ENCODE peak calls at places on chromosome 13, in seven cellular contexts. R is NB4, V is T-helper 2 cell, K is fibroblast of the aortic adventitia, C is A172, H is uterus, W is amniotic epithelial cell. L is an unnamed sample.

GRCh38 chr13:81987159-81987558 is 1646.2 kb upstream of the SPRY2 start:
- DNase-seq in H (no peak), V (no peak), C (no peak), W (no peak), K (no peak), R (no peak), L (peak; percentile 20)

GRCh38 chr13:110887242-110887954 is 27.5 kb downstream of the ANKRD10 start:
- DNase-seq in K (no peak), V (no peak), W (no peak), H (no peak), R (no peak), C (no peak), L (no peak)

GRCh38 chr13:31545616-31546015 is 193.7 kb upstream of the RXFP2 start:
- DNase-seq in W (no peak), V (no peak), K (peak; percentile 70), C (peak; percentile 41), R (no peak), H (no peak), L (no peak)

GRCh38 chr13:32941368-32941767 is 74.9 kb upstream of the KL start:
- DNase-seq in W (no peak), C (no peak), R (no peak), H (no peak), K (no peak), V (no peak), L (no peak)

GRCh38 chr13:20125129-20125782 is 35.6 kb downstream of the GJA3 start:
- DNase-seq in V (no peak), W (peak; percentile 33), K (peak; percentile 84), H (no peak), R (no peak), C (peak; percentile 49), L (no peak)

GRCh38 chr13:42011601-42012401 is 36.6 kb upstream of the DGKH start:
- DNase-seq in K (no peak), W (no peak), H (no peak), R (no peak), C (no peak), V (no peak), L (no peak)

GRCh38 chr13:31105020-31105800 is 56.5 kb downstream of the HSPH1 start:
- DNase-seq in V (no peak), C (no peak), K (peak; percentile 46), H (no peak), W (no peak), R (no peak), L (no peak)

GRCh38 chr13:72820156-72820897 is 38.4 kb downstream of the PIBF1 start:
- DNase-seq in C (peak; percentile 15), H (no peak), K (peak; percentile 50), R (no peak), W (peak; percentile 93), V (no peak), L (no peak)

GRCh38 chr13:60267498-60268202 is 103.9 kb upstream of the DIAPH3 start:
- DNase-seq in C (no peak), V (peak; percentile 44), W (peak; percentile 32), H (no peak), R (no peak), K (no peak), L (peak; percentile 25)

GRCh38 chr13:86689901-86690300 is 890.7 kb upstream of the SLITRK6 start:
- DNase-seq in W (no peak), K (no peak), H (no peak), V (no peak), R (no peak), C (no peak), L (no peak)

GRCh38 chr13:91105270-91105669 is 242.2 kb upstream of the MIR17HG start:
- DNase-seq in H (no peak), W (no peak), K (no peak), V (no peak), C (no peak), R (no peak), L (no peak)

GRCh38 chr13:27120011-27120410 is 51.6 kb downstream of the USP12 start:
- DNase-seq in W (no peak), K (peak; percentile 7), R (no peak), V (no peak), H (no peak), C (no peak), L (no peak)

GRCh38 chr13:45167611-45168554 is 33.0 kb downstream of the KCTD4 start:
- DNase-seq in V (no peak), C (peak; percentile 83), K (no peak), R (peak; percentile 25), W (peak; percentile 82), H (no peak), L (no peak)

GRCh38 chr13:79987761-79988160 is 353.2 kb downstream of the SPRY2 start:
- DNase-seq in H (no peak), R (no peak), K (no peak), C (no peak), V (no peak), W (no peak), L (no peak)

GRCh38 chr13:113831061-113831460 is 32.8 kb downstream of the GAS6 start:
- DNase-seq in K (no peak), C (no peak), V (no peak), R (no peak), W (no peak), H (no peak), L (no peak)

GRCh38 chr13:79183231-79183630 is 222.8 kb downstream of the RBM26 start:
- DNase-seq in W (no peak), R (no peak), V (no peak), K (no peak), C (no peak), H (no peak), L (no peak)

GRCh38 chr13:84445776-84446175 is 563.5 kb upstream of the SLITRK1 start:
- DNase-seq in H (no peak), C (no peak), V (no peak), W (peak; percentile 51), R (no peak), K (no peak), L (no peak)

GRCh38 chr13:32164622-32165268 is 133.2 kb downstream of the FRY start:
- DNase-seq in H (no peak), W (peak; percentile 77), K (peak; percentile 77), R (peak; percentile 80), V (no peak), C (peak; percentile 79), L (peak; percentile 56)

GRCh38 chr13:38735655-38736440 is 49.0 kb downstream of the FREM2 start:
- DNase-seq in K (no peak), R (no peak), V (no peak), H (no peak), W (no peak), C (no peak), L (no peak)

GRCh38 chr13:36131215-36131930 is at the start of gene DCLK1:
- DNase-seq in V (no peak), W (no peak), H (peak; percentile 62), R (no peak), K (peak; percentile 77), C (peak; percentile 14), L (no peak)

GRCh38 chr13:48233886-48234488 is 981 bp downstream of the ITM2B start:
- DNase-seq in V (no peak), H (no peak), C (peak; percentile 19), K (peak; percentile 78), R (no peak), W (peak; percentile 56), L (no peak)

GRCh38 chr13:99357920-99358319 is 50.7 kb upstream of the GPR183 start:
- DNase-seq in C (no peak), W (no peak), H (no peak), R (no peak), K (no peak), V (no peak), L (no peak)

GRCh38 chr13:94311893-94312292 is 167.6 kb downstream of the DCT start:
- DNase-seq in H (no peak), W (peak; percentile 32), K (no peak), C (peak; percentile 53), V (no peak), R (no peak), L (no peak)

GRCh38 chr13:86559915-86560314 is 760.7 kb upstream of the SLITRK6 start:
- DNase-seq in H (no peak), R (peak; percentile 39), C (no peak), W (no peak), K (no peak), V (no peak), L (no peak)

GRCh38 chr13:62482351-62482750 is 1066.7 kb upstream of the PCDH20 start:
- DNase-seq in V (no peak), H (no peak), W (no peak), K (no peak), C (peak; percentile 28), R (no peak), L (no peak)

GRCh38 chr13:21074601-21075302 is 13.4 kb upstream of the LATS2 start:
- DNase-seq in W (peak; percentile 23), V (peak; percentile 56), K (peak; percentile 60), R (peak; percentile 83), H (no peak), C (no peak), L (no peak)

GRCh38 chr13:25911020-25911419 is 140.8 kb downstream of the SHISA2 start:
- DNase-seq in K (no peak), H (no peak), R (no peak), W (no peak), C (no peak), V (no peak), L (peak; percentile 82)

GRCh38 chr13:75760182-75760981 is 124.3 kb downstream of the LMO7 start:
- DNase-seq in V (no peak), W (peak; percentile 43), R (no peak), K (no peak), H (no peak), C (peak; percentile 41), L (no peak)

GRCh38 chr13:100789968-100790367 is 115.4 kb upstream of the TMTC4 start:
- DNase-seq in K (peak; percentile 4), W (no peak), R (no peak), C (peak; percentile 3), H (no peak), V (no peak), L (no peak)

GRCh38 chr13:42001580-42001979 is 40.7 kb upstream of the VWA8 start:
- DNase-seq in C (peak; percentile 19), H (peak; percentile 83), R (no peak), K (peak; percentile 90), W (peak; percentile 100), V (no peak), L (no peak)

GRCh38 chr13:39557285-39557955 is 45.6 kb downstream of the LHFPL6 start:
- DNase-seq in K (no peak), W (no peak), H (no peak), R (no peak), V (no peak), C (no peak), L (no peak)

GRCh38 chr13:24183741-24184182 is 23.2 kb downstream of the SPATA13 start:
- DNase-seq in C (no peak), V (no peak), H (no peak), W (no peak), R (peak; percentile 33), K (no peak), L (no peak)

GRCh38 chr13:110536006-110536693 is 25.4 kb downstream of the RAB20 start:
- DNase-seq in C (no peak), K (no peak), V (no peak), H (no peak), W (no peak), R (peak; percentile 90), L (no peak)

GRCh38 chr13:51910508-51910907 is 48.7 kb downstream of the CCDC70 start:
- DNase-seq in H (no peak), K (no peak), V (no peak), W (no peak), C (no peak), R (no peak), L (no peak)

GRCh38 chr13:113750554-113751399 is 8.2 kb upstream of the TMEM255B start:
- DNase-seq in R (no peak), V (no peak), H (no peak), C (no peak), K (no peak), W (no peak), L (no peak)

GRCh38 chr13:39410089-39410901 is 192.7 kb downstream of the LHFPL6 start:
- DNase-seq in R (peak; percentile 79), C (no peak), V (no peak), K (peak; percentile 94), W (peak; percentile 92), H (peak; percentile 29), L (no peak)

GRCh38 chr13:107721436-107721835 is 493.9 kb downstream of the LIG4 start:
- DNase-seq in K (no peak), W (no peak), V (no peak), C (no peak), R (no peak), H (no peak), L (no peak)